ENCODE peak calls at places on chromosomes 13 and 19, in eight cellular contexts. E is mucosa of descending colon, G is IMR-90, X is GM23248, M is cardiac muscle cell, K is osteoblast, Q is small intestine, D is neuronal stem cell. Z is an unnamed sample. For H3K4me1, the result is how much of the 10 kb centered on the place peaks cover.

GRCh38 chr19:38392707-38393308 is 4.3 kb downstream of the SPRED3 start:
- DNase-seq in E (no peak), G (peak), X (peak), M (no peak), K (peak), Q (peak), D (no peak), Z (no peak)

GRCh38 chr13:30520571-30520970 is 54.8 kb upstream of the HMGB1 start:
- DNase-seq in E (no peak), G (peak), X (peak), M (no peak), K (peak), Q (no peak), D (no peak), Z (no peak)

GRCh38 chr13:109156181-109156935 is 526.9 kb downstream of the MYO16 start:
- DNase-seq in E (no peak), G (peak), X (peak), M (no peak), K (peak), Q (no peak), D (no peak), Z (peak)

GRCh38 chr19:37964109-37964508 is 57.1 kb downstream of the SIPA1L3 start:
- DNase-seq in E (no peak), G (peak), X (peak), M (no peak), K (no peak), Q (no peak), D (no peak), Z (no peak)

GRCh38 chr13:52782486-52783448 is 43.1 kb upstream of the CNMD start:
- DNase-seq in E (no peak), G (no peak), X (no peak), M (no peak), K (no peak), Q (no peak), D (no peak), Z (peak)

GRCh38 chr19:49567722-49568454 is 12.5 kb downstream of the NOSIP start:
- DNase-seq in E (peak), G (no peak), X (peak), M (no peak), K (peak), Q (peak), D (no peak), Z (no peak)

GRCh38 chr19:58558066-58558622 is at the start of gene UBE2M:
- DNase-seq in E (peak), G (no peak), X (peak), M (peak), K (no peak), Q (peak), D (no peak), Z (peak)

GRCh38 chr19:53037101-53038097 is 7.1 kb upstream of the ERVV-2 start:
- DNase-seq in E (no peak), G (peak), X (peak), M (peak), K (peak), Q (no peak), D (no peak), Z (peak)

GRCh38 chr19:10005632-10006334 is 4.5 kb downstream of the COL5A3 start:
- DNase-seq in E (no peak), G (no peak), X (no peak), M (no peak), K (peak), Q (no peak), D (no peak), Z (peak)

GRCh38 chr13:88651531-88651930 is 980.4 kb downstream of the SLITRK5 start:
- DNase-seq in E (no peak), G (no peak), X (no peak), M (no peak), K (no peak), Q (no peak), D (no peak), Z (no peak)

GRCh38 chr19:1874554-1875185 is 10.6 kb downstream of the ABHD17A start:
- DNase-seq in E (no peak), G (no peak), X (peak), M (no peak), K (peak), Q (peak), D (no peak), Z (no peak)

GRCh38 chr13:99986751-99987150 is 5.2 kb downstream of the ZIC2 start:
- DNase-seq in E (no peak), G (no peak), X (no peak), M (no peak), K (peak), Q (no peak), D (no peak), Z (no peak)

GRCh38 chr13:77207943-77208342 is 119.0 kb downstream of the MYCBP2 start:
- DNase-seq in E (no peak), G (peak), X (peak), M (no peak), K (peak), Q (no peak), D (no peak), Z (no peak)

GRCh38 chr19:55641376-55642152 is 762 bp downstream of the ZNF580 start:
- DNase-seq in E (no peak), G (peak), X (peak), M (peak), K (peak), Q (no peak), D (no peak), Z (no peak)

GRCh38 chr13:83327091-83327490 is 555.2 kb downstream of the SLITRK1 start:
- DNase-seq in E (no peak), G (no peak), X (peak), M (no peak), K (no peak), Q (no peak), D (no peak), Z (no peak)

GRCh38 chr19:36139473-36140288 is at the start of gene CAPNS1:
- DNase-seq in E (peak), G (peak), X (peak), M (peak), K (peak), Q (peak), D (peak), Z (peak)
- H3K4me1 ChIP-seq in E (under half), G (under half), X (under half), M (under half), K (under half), Q (under half), D (under half), Z (under half)

GRCh38 chr13:46604226-46604968 is 51.4 kb downstream of the LRCH1 start:
- DNase-seq in E (no peak), G (no peak), X (no peak), M (no peak), K (no peak), Q (no peak), D (no peak), Z (no peak)
- H3K4me1 ChIP-seq in E (under half), G (under half), X (under half), M (under half), K (under half), Q (under half), D (under half), Z (half or more)

GRCh38 chr19:44753619-44753931 is 5.1 kb downstream of the BCL3 start:
- DNase-seq in E (no peak), G (no peak), X (no peak), M (no peak), K (no peak), Q (no peak), D (no peak), Z (no peak)
- H3K4me1 ChIP-seq in E (half or more), G (half or more), X (under half), M (under half), K (half or more), Q (under half), D (under half), Z (half or more)

GRCh38 chr13:33172911-33173310 is 112.6 kb downstream of the STARD13 start:
- DNase-seq in E (no peak), G (no peak), X (no peak), M (no peak), K (no peak), Q (no peak), D (no peak), Z (no peak)
- H3K4me1 ChIP-seq in E (under half), G (under half), X (under half), M (under half), K (half or more), Q (under half), D (under half), Z (half or more)

DNA sequence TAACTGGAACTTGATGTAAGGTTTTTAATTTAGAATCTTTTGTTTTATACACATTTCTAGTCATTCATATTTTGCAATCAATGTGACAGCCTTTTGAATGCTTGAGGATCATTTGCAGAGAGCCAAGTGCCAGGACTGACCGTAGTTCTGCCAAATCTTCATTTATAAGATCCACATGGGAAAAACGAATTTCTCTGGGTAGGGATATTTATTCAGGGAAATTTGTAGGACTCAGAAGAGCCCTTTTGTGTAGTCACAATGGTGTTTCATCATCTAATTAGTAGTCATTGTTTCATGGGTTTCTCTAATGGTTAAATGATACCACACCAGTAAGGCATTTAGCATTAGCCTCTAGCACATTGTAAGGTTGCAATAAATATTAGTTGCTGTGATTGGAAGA is 161.1 kb downstream of the LMO7 start:
- DNase-seq in E (no peak), G (no peak), X (peak), M (no peak), K (no peak), Q (no peak), D (no peak), Z (no peak)
- H3K4me1 ChIP-seq in E (under half), G (under half), X (under half), M (under half), K (half or more), Q (under half), D (under half), Z (under half)

DNA sequence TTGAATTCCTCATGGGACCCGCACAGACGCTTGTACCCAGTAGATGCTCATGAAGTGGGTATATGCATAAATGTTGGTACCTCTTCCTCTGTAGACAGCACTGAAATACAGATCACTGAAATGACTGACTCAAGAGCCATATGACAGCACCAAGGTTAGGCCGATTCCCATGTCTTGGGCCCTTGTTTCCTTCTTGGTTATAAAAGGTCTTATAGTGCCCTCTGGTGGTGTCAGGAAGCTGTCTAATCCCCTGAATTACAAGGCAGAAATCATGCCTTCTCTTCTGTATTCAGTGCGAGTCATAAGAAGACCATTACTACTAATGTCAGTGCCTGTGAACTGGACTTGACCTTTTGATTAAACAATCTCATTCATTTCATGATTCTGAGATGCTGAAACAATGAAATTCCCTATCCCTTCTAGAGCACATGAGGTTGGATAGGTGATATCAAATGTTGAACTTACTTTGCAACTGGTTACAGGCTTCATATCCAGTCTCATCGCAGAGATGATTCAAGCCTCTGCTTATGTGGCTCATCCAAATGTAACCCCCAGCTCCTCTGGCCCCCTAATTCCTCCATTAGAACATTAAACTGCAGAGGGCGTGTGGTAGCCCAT is 59.7 kb downstream of the SPATA13 start:
- DNase-seq in E (no peak), G (peak), X (peak), M (peak), K (peak), Q (peak), D (peak), Z (peak)
- H3K4me1 ChIP-seq in E (under half), G (under half), X (under half), M (under half), K (under half), Q (under half), D (under half), Z (under half)

Z was measured in heart right ventricle.